ENCODE peak calls at places on chromosome 6, in four cellular contexts. P is stimulated activated CD4-positive, alpha-beta T cell treated with anti-CD3 and anti-CD28 coated beads, Interleukin-2, amount 100 ng/mL, for 24 hours; K is foreskin melanocyte; L is activated CD4-positive, alpha-beta T cell treated with anti-CD3 and anti-CD28 coated beads for 36 hours. Q is an unnamed sample.

GRCh38 chr6:163814494-163815364 is 400.2 kb downstream of the QKI start:
- DNase-seq in P (no peak), K (peak; percentile 64), L (no peak), Q (no peak)

GRCh38 chr6:113672691-113673149 is 184.4 kb upstream of the MARCKS start:
- DNase-seq in P (no peak), K (no peak), L (no peak), Q (peak; percentile 54)

GRCh38 chr6:154012852-154013251 is 26.2 kb upstream of the OPRM1 start:
- DNase-seq in P (no peak), K (no peak), L (no peak), Q (no peak)

GRCh38 chr6:139194740-139195139 is 59.9 kb downstream of the HECA start:
- DNase-seq in P (no peak), K (no peak), L (no peak), Q (no peak)

GRCh38 chr6:158095031-158095430 is 73.0 kb downstream of the SERAC1 start:
- DNase-seq in P (no peak), K (no peak), L (no peak), Q (no peak)

GRCh38 chr6:135270676-135271536 is 89.8 kb downstream of the MYB start:
- DNase-seq in P (no peak), K (no peak), L (no peak), Q (peak; percentile 72)

GRCh38 chr6:158642097-158642601 is 2.4 kb downstream of the DYNLT1 start:
- DNase-seq in P (no peak), K (no peak), L (peak; percentile 10), Q (no peak)

GRCh38 chr6:69630767-69631166 is 166.0 kb downstream of the LMBRD1 start:
- DNase-seq in P (no peak), K (no peak), L (no peak), Q (no peak)

GRCh38 chr6:12490904-12491571 is 200.9 kb downstream of the EDN1 start:
- DNase-seq in P (peak; percentile 21), K (peak; percentile 1), L (peak; percentile 57), Q (no peak)

GRCh38 chr6:154429711-154430110 is 73.1 kb upstream of the IPCEF1 start:
- DNase-seq in P (no peak), K (no peak), L (no peak), Q (no peak)